ENCODE peak calls at places on chromosome 14, in eight cellular contexts. K, X, H, I, S, L, B and Y are unnamed samples.

GRCh38 chr14:101547107-101547738 is 14.1 kb upstream of the DIO3 start:
- DNase-seq in H (no peak), B (no peak), S (no peak), X (no peak), I (no peak), L (no peak), K (no peak), Y (no peak)

GRCh38 chr14:72753879-72754400 is 140.0 kb downstream of the DPF3 start:
- DNase-seq in H (no peak), B (no peak), I (no peak), S (no peak), L (no peak), K (no peak), X (no peak), Y (no peak)

GRCh38 chr14:40312296-40312695 is 880.1 kb upstream of the FBXO33 start:
- DNase-seq in B (no peak), L (no peak), I (no peak), X (no peak), H (no peak), S (no peak), K (no peak), Y (peak; percentile 15)

GRCh38 chr14:21626491-21627230 is 8.1 kb downstream of the OR10G2 start:
- DNase-seq in I (peak; percentile 20), S (peak; percentile 24), X (no peak), B (peak; percentile 2), H (no peak), L (no peak), K (no peak), Y (peak; percentile 25)

GRCh38 chr14:24095196-24096068 is 1.3 kb downstream of the PCK2 start:
- DNase-seq in B (peak; percentile 23), I (peak; percentile 77), S (peak; percentile 44), K (peak; percentile 83), H (peak; percentile 61), L (peak; percentile 62), X (peak; percentile 84), Y (no peak)

GRCh38 chr14:55938249-55938791 is 179.9 kb upstream of the PELI2 start:
- DNase-seq in B (peak; percentile 75), I (peak; percentile 64), X (peak; percentile 58), S (peak; percentile 19), H (no peak), L (no peak), K (peak; percentile 30), Y (peak; percentile 73)

GRCh38 chr14:92491782-92492181 is 21.8 kb upstream of the RIN3 start:
- DNase-seq in H (no peak), L (no peak), I (no peak), S (no peak), B (no peak), X (no peak), K (no peak), Y (no peak)

GRCh38 chr14:49303952-49304516 is 282.1 kb downstream of the RPS29 start:
- DNase-seq in X (peak; percentile 71), L (no peak), K (peak; percentile 67), I (peak; percentile 35), S (peak; percentile 13), B (peak; percentile 4), H (peak; percentile 73), Y (no peak)

GRCh38 chr14:34568803-34569202 is 29.3 kb upstream of the EAPP start:
- DNase-seq in X (no peak), H (no peak), I (no peak), B (no peak), L (no peak), S (no peak), K (no peak), Y (no peak)

GRCh38 chr14:67345583-67345982 is 14.0 kb downstream of the ATP6V1D start:
- DNase-seq in K (no peak), B (no peak), I (no peak), H (no peak), X (no peak), L (no peak), S (no peak), Y (no peak)

GRCh38 chr14:102008891-102009290 is 44.5 kb downstream of the DYNC1H1 start:
- DNase-seq in B (no peak), L (no peak), S (no peak), I (no peak), H (no peak), X (no peak), K (no peak), Y (no peak)

GRCh38 chr14:100887728-100888335 is 15.7 kb downstream of the RTL1 start:
- DNase-seq in I (peak; percentile 9), B (no peak), L (no peak), H (no peak), K (no peak), S (no peak), X (peak; percentile 58), Y (no peak)

GRCh38 chr14:91399868-91400640 is 17.6 kb downstream of the CCDC88C start:
- DNase-seq in I (no peak), X (peak; percentile 46), K (no peak), S (no peak), B (no peak), H (no peak), L (no peak), Y (no peak)

GRCh38 chr14:80491131-80491530 is 279.8 kb upstream of the DIO2 start:
- DNase-seq in H (no peak), B (no peak), X (no peak), K (peak; percentile 40), I (peak; percentile 69), S (peak; percentile 65), L (no peak), Y (no peak)

GRCh38 chr14:50823051-50823762 is 7.8 kb downstream of the NIN start:
- DNase-seq in S (no peak), K (no peak), I (peak; percentile 79), B (no peak), H (no peak), L (no peak), X (no peak), Y (no peak)

GRCh38 chr14:51889851-51890250 is 29.4 kb downstream of the GNG2 start:
- DNase-seq in I (no peak), L (no peak), H (no peak), B (peak; percentile 25), S (peak; percentile 39), X (no peak), K (no peak), Y (no peak)

GRCh38 chr14:76774471-76775158 is 13.3 kb downstream of the VASH1 start:
- DNase-seq in L (no peak), I (no peak), S (no peak), B (no peak), X (peak; percentile 76), K (no peak), H (no peak), Y (no peak)

DNA sequence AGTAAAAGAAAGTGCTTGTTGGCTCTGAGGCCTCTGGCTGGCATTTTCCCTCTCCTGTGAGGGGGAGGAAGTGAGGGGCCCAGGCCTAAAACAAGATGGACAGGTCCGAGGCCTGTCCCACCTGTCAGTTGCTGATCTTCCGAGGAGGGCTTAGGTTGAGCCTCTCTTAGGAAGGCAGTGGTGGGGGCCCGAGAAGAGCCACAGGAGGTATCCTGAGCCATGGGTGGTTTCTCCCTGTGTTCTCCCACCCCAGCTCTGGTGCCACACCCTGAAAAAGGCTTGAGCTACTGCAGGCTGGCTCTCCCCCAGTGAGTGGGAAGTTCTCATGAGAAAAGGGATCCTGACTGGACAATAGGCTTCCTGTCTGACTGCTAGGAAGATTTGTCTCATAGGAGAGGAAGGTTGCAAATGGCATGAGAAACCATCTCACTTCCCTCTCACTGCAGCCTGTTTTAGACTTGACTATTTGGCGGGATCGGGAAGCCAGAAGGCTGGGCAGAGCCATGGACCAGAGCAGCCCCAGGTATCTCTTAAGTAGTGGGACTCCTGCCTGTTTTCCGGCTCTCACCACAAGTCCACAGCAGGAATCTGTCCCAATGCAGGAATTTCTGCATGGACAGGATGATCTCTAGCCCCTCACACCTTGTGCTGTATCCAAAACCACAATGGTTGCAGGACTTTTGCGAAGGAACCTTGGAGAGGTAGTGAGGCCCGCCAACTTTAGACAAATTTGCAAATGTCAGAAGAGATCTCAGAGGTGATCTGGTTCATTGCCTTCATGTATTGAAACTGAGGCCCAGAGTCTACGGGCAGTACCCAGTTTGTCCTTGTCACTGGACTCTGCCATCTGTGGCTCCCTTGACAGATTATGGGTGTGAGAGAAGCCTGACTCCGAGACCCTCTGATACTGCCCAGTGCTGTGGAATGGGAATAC is 71.9 kb upstream of the SRSF5 start:
- DNase-seq in I (peak; percentile 72), X (no peak), L (no peak), H (no peak), K (no peak), S (peak; percentile 63), B (peak; percentile 79), Y (no peak)
- H3K4me1 ChIP-seq in I (peaks cover 25% of the 10 kb centered on the region), X (peaks cover 17% of the 10 kb centered on the region), L (peaks cover 8% of the 10 kb centered on the region), H (peaks cover 66% of the 10 kb centered on the region), K (peaks cover 58% of the 10 kb centered on the region), S (peaks cover 26% of the 10 kb centered on the region), B (peaks cover 33% of the 10 kb centered on the region), Y (peaks cover 29% of the 10 kb centered on the region)

GRCh38 chr14:104971447-104972240 is 6.5 kb downstream of the AHNAK2 start:
- DNase-seq in K (no peak), X (peak; percentile 50), B (no peak), I (no peak), L (no peak), H (no peak), S (no peak), Y (no peak)

GRCh38 chr14:104972301-104973211 is 5.6 kb downstream of the AHNAK2 start:
- DNase-seq in I (peak; percentile 87), H (no peak), X (peak; percentile 95), L (peak; percentile 93), K (peak; percentile 85), B (peak; percentile 96), S (no peak), Y (peak; percentile 91)

GRCh38 chr14:104968541-104969401 is 9.4 kb downstream of the AHNAK2 start:
- DNase-seq in H (peak; percentile 37), B (peak; percentile 95), K (peak; percentile 67), L (peak; percentile 79), X (peak; percentile 94), S (no peak), I (peak; percentile 85), Y (peak; percentile 91)

GRCh38 chr14:104969741-104970230 is 8.4 kb downstream of the AHNAK2 start:
- DNase-seq in L (no peak), S (no peak), K (no peak), I (no peak), X (peak; percentile 29), B (no peak), H (no peak), Y (no peak)

GRCh38 chr14:104970231-104971068 is 7.7 kb downstream of the AHNAK2 start:
- DNase-seq in I (peak; percentile 98), K (peak; percentile 66), L (peak; percentile 90), H (peak; percentile 48), X (peak; percentile 99), S (peak; percentile 81), B (peak; percentile 81), Y (peak; percentile 83)
- H3K4me1 ChIP-seq in I (peaks cover 56% of the 10 kb centered on the region), K (peaks cover 58% of the 10 kb centered on the region), L (peaks cover 84% of the 10 kb centered on the region), H (peaks cover 30% of the 10 kb centered on the region), X (peaks cover 43% of the 10 kb centered on the region), S (peaks cover 42% of the 10 kb centered on the region), B (peaks cover 91% of the 10 kb centered on the region), Y (peaks cover 18% of the 10 kb centered on the region)

GRCh38 chr14:103539056-103539825 is 10.2 kb downstream of the TRMT61A start:
- DNase-seq in I (no peak), B (no peak), H (no peak), S (no peak), K (no peak), L (no peak), X (peak; percentile 84), Y (no peak)
- H3K4me1 ChIP-seq in I (peaks cover 32% of the 10 kb centered on the region), B (peaks cover 47% of the 10 kb centered on the region), H (peaks cover 39% of the 10 kb centered on the region), S (peaks cover 25% of the 10 kb centered on the region), K (peaks cover 34% of the 10 kb centered on the region), L (peaks cover 38% of the 10 kb centered on the region), X (peaks cover 33% of the 10 kb centered on the region), Y (peaks cover 10% of the 10 kb centered on the region)

DNA sequence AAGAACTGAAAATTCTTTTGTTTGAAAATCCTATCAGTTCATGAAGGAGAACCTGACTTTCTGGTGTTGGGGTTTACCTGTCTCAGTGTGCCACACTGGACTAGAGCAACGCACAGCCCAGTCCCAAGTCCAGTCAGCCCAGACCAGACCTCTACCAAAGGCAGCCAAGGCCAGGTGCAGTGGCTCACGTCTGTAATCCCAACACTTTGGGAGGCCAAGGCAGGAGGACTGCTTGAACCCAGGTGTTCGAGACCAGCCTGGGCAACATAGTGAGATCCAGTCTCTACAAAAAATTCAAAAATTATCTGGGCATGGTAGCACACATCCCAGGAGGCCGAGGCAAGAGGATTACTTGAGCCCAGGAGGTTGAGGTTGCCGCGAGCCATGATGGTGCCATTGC is 4.6 kb downstream of the CCDC85C start:
- DNase-seq in S (no peak), I (no peak), H (no peak), K (no peak), L (no peak), B (no peak), X (no peak), Y (no peak)
- H3K4me1 ChIP-seq in S (peaks cover 12% of the 10 kb centered on the region), I (peaks cover 8% of the 10 kb centered on the region), H (peaks cover 41% of the 10 kb centered on the region), K (peaks cover 74% of the 10 kb centered on the region), L (peaks cover 79% of the 10 kb centered on the region), B (peaks cover 30% of the 10 kb centered on the region), X (peaks cover 19% of the 10 kb centered on the region), Y (peaks cover 8% of the 10 kb centered on the region)